ENCODE peak calls at places on chromosome 20, in nine cellular contexts. V is K562, L is neural progenitor cell, P is uterus, N is right atrium auricular region, X is left lung, C is dorsolateral prefrontal cortex, A is lung, F is body of pancreas. H is an unnamed sample.

GRCh38 chr20:46964299-46965123 is 69.9 kb downstream of the EYA2 start:
- DNase-seq in A (no peak), C (no peak), L (no peak), P (no peak), X (no peak), N (no peak), V (no peak), F (no peak), H (no peak)

GRCh38 chr20:62408055-62408454 is 970 bp upstream of the CABLES2 start:
- DNase-seq in V (no peak), X (no peak), L (no peak), C (no peak), P (no peak), N (no peak), F (no peak), A (no peak), H (no peak)

GRCh38 chr20:60851826-60852704 is 400.0 kb upstream of the CDH4 start:
- DNase-seq in V (peak), X (no peak), A (no peak), F (no peak), N (no peak), L (peak), C (no peak), P (no peak), H (peak)

GRCh38 chr20:36917943-36918342 is 33.6 kb downstream of the SAMHD1 start:
- DNase-seq in F (no peak), V (no peak), X (no peak), P (no peak), A (no peak), N (no peak), L (no peak), C (no peak), H (no peak)

GRCh38 chr20:41150664-41151063 is 13.3 kb downstream of the PLCG1 start:
- DNase-seq in X (no peak), P (no peak), V (peak), C (no peak), N (no peak), A (no peak), L (no peak), F (no peak), H (no peak)

GRCh38 chr20:24146231-24146634 is 157.7 kb upstream of the GGTLC1 start:
- DNase-seq in A (no peak), P (no peak), F (no peak), V (no peak), L (no peak), X (no peak), N (no peak), C (no peak), H (no peak)

GRCh38 chr20:2698186-2698817 is 5.7 kb downstream of the EBF4 start:
- DNase-seq in C (no peak), V (no peak), X (no peak), P (no peak), A (peak), F (no peak), L (no peak), N (peak), H (no peak)

GRCh38 chr20:41308290-41308691 is 9.2 kb downstream of the ZHX3 start:
- DNase-seq in V (peak), X (no peak), N (no peak), C (no peak), P (no peak), L (no peak), A (no peak), F (no peak), H (no peak)

GRCh38 chr20:33554914-33555420 is 65.1 kb downstream of the CBFA2T2 start:
- DNase-seq in A (no peak), C (no peak), N (no peak), V (no peak), L (peak), X (no peak), F (no peak), P (no peak), H (no peak)

GRCh38 chr20:50663095-50663821 is 28.1 kb downstream of the RIPOR3 start:
- DNase-seq in N (no peak), L (no peak), C (no peak), P (no peak), X (no peak), V (no peak), A (peak), F (peak), H (peak)
- TF ChIP-seq CTCF in N (no peak), L (no peak), C (peak), P (no peak), X (no peak), V (peak), A (no peak), F (no peak), H (peak)

GRCh38 chr20:44548171-44548678 is 26.4 kb upstream of the SERINC3 start:
- DNase-seq in C (no peak), V (no peak), F (no peak), P (no peak), A (no peak), L (no peak), N (no peak), X (no peak), H (no peak)

GRCh38 chr20:44544178-44544719 is 22.4 kb upstream of the SERINC3 start:
- DNase-seq in A (no peak), V (peak), F (no peak), N (no peak), X (no peak), C (no peak), L (no peak), P (no peak), H (no peak)

GRCh38 chr20:44543345-44543744 is 21.5 kb upstream of the SERINC3 start:
- DNase-seq in L (no peak), F (no peak), A (no peak), N (no peak), P (no peak), C (no peak), V (no peak), X (no peak), H (no peak)

GRCh38 chr20:44549123-44549522 is 27.3 kb upstream of the SERINC3 start:
- DNase-seq in F (no peak), L (no peak), V (no peak), A (no peak), C (no peak), X (no peak), P (no peak), N (no peak), H (no peak)

DNA sequence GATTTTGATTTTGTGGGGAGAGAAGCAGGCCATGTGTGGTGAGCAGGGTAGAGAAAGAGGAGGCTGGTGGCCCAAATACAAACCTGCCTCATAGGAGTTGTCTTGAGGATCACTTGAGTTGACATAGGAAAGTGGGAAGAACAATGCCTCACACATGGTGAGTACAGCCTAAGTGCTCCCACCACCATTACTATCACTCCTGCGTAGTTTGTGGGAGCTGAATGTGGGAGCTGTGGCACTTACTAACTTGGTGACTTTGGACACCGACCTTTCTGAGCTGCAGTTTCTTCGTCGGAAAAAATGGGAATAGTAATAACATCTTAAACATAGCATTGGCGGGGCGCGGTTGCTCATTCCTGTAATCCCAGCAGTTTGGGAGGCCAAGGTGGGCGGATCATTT is 25.5 kb upstream of the SERINC3 start:
- DNase-seq in N (no peak), F (no peak), X (no peak), L (no peak), A (no peak), V (no peak), P (no peak), C (no peak), H (no peak)
- H3K27ac ChIP-seq in N (peak), F (no peak), X (no peak), L (no peak), A (peak), V (no peak), P (peak), C (no peak), H (no peak)

DNA sequence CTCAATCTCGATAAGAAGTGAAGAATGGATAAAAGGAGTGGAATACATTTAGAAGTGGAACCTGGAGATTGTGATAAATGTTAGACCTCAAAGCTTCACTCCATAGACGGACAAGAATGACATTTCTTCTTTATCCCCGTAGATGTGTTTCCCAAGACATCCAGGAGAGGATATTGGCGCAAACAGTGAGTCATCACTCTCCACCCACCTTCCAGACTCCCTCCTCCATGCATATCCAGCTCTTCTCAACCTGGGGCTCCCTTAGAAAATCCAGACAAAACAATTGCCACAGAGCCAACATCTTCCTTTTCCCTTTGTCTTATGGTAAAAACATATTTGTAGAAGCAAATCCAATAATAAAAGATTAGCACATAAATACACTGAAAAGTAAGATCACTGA is 586.1 kb downstream of the PTPRT start:
- DNase-seq in V (no peak), L (no peak), C (no peak), F (no peak), A (no peak), X (no peak), N (no peak), P (no peak), H (no peak)
- H3K4me3 ChIP-seq in V (no peak), L (no peak), C (no peak), F (no peak), A (no peak), X (no peak), N (no peak), P (no peak), H (no peak)

GRCh38 chr20:21698494-21699215 is 6.8 kb upstream of the PAX1 start:
- DNase-seq in N (no peak), C (no peak), F (no peak), X (no peak), V (no peak), L (no peak), P (no peak), A (no peak), H (no peak)

GRCh38 chr20:21699216-21699508 is 6.3 kb upstream of the PAX1 start:
- DNase-seq in V (no peak), C (no peak), F (no peak), N (no peak), P (no peak), A (no peak), L (no peak), X (no peak), H (no peak)

DNA sequence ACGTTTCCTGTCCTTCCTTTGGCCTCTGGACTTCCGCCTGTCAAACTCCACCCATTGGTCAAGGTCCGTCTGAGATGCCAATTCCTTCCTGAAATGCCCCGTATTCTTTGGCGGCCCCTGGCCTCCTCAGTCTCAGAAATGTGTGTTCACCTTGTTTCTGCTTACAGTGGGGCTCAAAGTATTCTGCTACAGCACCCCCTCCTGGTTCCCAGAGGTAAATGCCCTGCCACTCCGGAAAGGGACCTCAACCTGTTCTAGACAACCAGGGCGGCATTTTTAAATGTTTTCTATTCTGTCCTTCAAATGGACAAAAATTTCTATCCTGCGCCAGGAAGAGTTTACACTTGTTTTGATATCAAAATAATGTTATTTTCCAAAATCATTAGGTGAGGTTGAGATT is 12.1 kb upstream of the PAX1 start:
- DNase-seq in X (no peak), F (no peak), N (no peak), V (peak), L (peak), C (no peak), A (no peak), P (no peak), H (no peak)
- TF ChIP-seq CTCF in X (no peak), F (no peak), N (no peak), V (peak), L (peak), C (peak), A (no peak), P (no peak), H (peak)

GRCh38 chr20:35661908-35662307 is 2.8 kb downstream of the CPNE1 start:
- DNase-seq in L (no peak), V (no peak), X (no peak), F (no peak), P (no peak), A (no peak), C (no peak), N (no peak), H (no peak)
- H3K27ac ChIP-seq in L (no peak), V (no peak), X (peak), F (no peak), P (peak), A (no peak), C (no peak), N (no peak), H (no peak)